ENCODE peak calls at places on chromosome 19, in nine cellular contexts. T is skeletal muscle cell; Q is GM23248; Y is lung; F is neuronal stem cell; E is esophagus squamous epithelium; B is endodermal cell; O is upper lobe of right lung; S is CD8-positive, alpha-beta memory T cell. J is an unnamed sample.

GRCh38 chr19:46606019-46606418 is 4.9 kb downstream of the CALM3 start:
- DNase-seq in O (peak), B (peak), S (no peak), Q (no peak), Y (no peak), F (no peak), E (no peak), T (no peak), J (no peak)

GRCh38 chr19:7795555-7796161 is 32.6 kb downstream of the CLEC4M start:
- DNase-seq in E (no peak), F (no peak), Q (no peak), O (no peak), S (no peak), B (no peak), Y (no peak), T (no peak), J (no peak)

GRCh38 chr19:32908641-32909190 is 39.1 kb upstream of the SLC7A9 start:
- DNase-seq in Q (no peak), B (no peak), O (no peak), S (no peak), T (no peak), F (no peak), E (no peak), Y (no peak), J (no peak)

GRCh38 chr19:13153627-13154240 is 3.5 kb downstream of the IER2 start:
- DNase-seq in S (no peak), F (peak), B (no peak), Q (peak), T (no peak), E (no peak), Y (no peak), O (no peak), J (no peak)

GRCh38 chr19:6383188-6383587 is 7.5 kb upstream of the PSPN start:
- DNase-seq in S (no peak), E (no peak), Q (no peak), O (no peak), T (no peak), Y (no peak), B (no peak), F (no peak), J (no peak)

GRCh38 chr19:9968820-9969687 is 32.7 kb upstream of the OLFM2 start:
- DNase-seq in B (no peak), E (no peak), T (no peak), Q (no peak), S (no peak), F (no peak), O (no peak), Y (no peak), J (no peak)

GRCh38 chr19:33325920-33326319 is 23.6 kb upstream of the CEBPA start:
- DNase-seq in B (no peak), T (no peak), E (no peak), S (no peak), Y (no peak), O (no peak), F (no peak), Q (peak), J (no peak)

GRCh38 chr19:35973487-35973886 is 21.5 kb upstream of the SDHAF1 start:
- DNase-seq in Y (no peak), B (no peak), T (no peak), O (no peak), E (no peak), Q (peak), S (no peak), F (no peak), J (no peak)

GRCh38 chr19:33465371-33465770 is 56.2 kb downstream of the PEPD start:
- DNase-seq in O (no peak), Q (no peak), S (no peak), F (no peak), Y (no peak), B (peak), E (no peak), T (no peak), J (no peak)

GRCh38 chr19:38441660-38442348 is 8.3 kb downstream of the RYR1 start:
- DNase-seq in S (no peak), F (no peak), B (peak), Y (no peak), E (no peak), O (no peak), T (no peak), Q (peak), J (no peak)

GRCh38 chr19:32675720-32676185 is at the start of gene RGS9BP:
- DNase-seq in Y (peak), O (peak), B (peak), E (no peak), S (peak), F (peak), Q (peak), T (no peak), J (no peak)

GRCh38 chr19:53977991-53978731 is 13.3 kb upstream of the CACNG6 start:
- DNase-seq in S (no peak), F (peak), O (no peak), Q (peak), E (no peak), Y (peak), B (peak), T (peak), J (no peak)

GRCh38 chr19:58274771-58275199 is 4.0 kb upstream of the ZNF8 start:
- DNase-seq in B (no peak), F (no peak), T (no peak), S (no peak), E (no peak), Q (peak), O (no peak), Y (no peak), J (no peak)

GRCh38 chr19:39590265-39590664 is 12.1 kb upstream of the LGALS13 start:
- DNase-seq in E (no peak), Y (no peak), O (no peak), Q (peak), S (no peak), F (peak), T (no peak), B (peak), J (no peak)

GRCh38 chr19:38869160-38869835 is 8.8 kb downstream of the RINL start:
- DNase-seq in B (no peak), Y (no peak), S (no peak), F (no peak), T (no peak), O (no peak), E (no peak), Q (no peak), J (no peak)

GRCh38 chr19:47608908-47609879 is at the start of gene BICRA:
- DNase-seq in Y (peak), F (peak), Q (peak), O (peak), S (peak), B (peak), T (no peak), E (peak), J (no peak)

GRCh38 chr19:44644391-44645016 is 794 bp downstream of the PVR start:
- DNase-seq in Y (peak), T (no peak), E (no peak), B (peak), S (no peak), O (peak), F (peak), Q (peak), J (no peak)

GRCh38 chr19:53507523-53508442 is 30.2 kb upstream of the ZNF331 start:
- DNase-seq in B (no peak), O (no peak), F (no peak), Q (no peak), S (no peak), T (no peak), E (no peak), Y (no peak), J (no peak)

DNA sequence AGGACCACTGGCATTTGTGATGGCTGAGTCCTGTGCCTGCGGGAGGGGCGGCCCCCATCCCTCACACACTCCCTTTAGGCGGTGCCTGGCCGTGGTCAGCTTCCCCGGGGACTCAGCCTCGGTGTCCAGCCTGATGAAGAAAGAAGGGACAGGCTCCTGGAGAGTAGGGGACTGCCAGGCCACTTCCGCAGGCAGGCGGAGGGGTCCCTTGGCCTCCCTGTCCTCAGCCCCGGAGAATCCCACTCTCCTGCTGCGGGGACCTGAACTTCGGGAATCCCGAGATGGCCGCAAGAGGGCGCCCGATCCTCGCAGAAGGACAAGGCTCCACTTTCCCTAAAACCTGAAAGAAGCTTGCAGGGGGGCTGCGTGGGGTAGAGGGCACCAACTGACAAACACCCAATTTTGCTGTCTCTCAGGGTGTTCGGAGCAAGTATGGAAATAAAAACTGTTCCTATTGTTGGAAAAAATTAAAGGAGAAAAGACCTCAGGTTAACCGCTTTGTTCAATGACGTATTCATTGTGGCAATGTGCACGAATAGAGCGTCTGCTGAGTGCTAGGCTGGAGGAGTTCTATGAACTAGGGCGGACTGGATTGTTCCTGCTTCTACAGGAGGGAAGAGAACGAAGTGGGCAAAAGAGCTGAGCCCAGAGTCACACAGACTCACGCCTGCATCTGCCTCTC is 297.3 kb downstream of the ZNF536 start:
- DNase-seq in S (peak), B (peak), Y (no peak), F (peak), T (no peak), Q (peak), E (no peak), O (peak), J (no peak)
- H3K4me3 ChIP-seq in S (no peak), B (no peak), Y (no peak), F (no peak), T (no peak), Q (no peak), E (no peak), O (no peak), J (no peak)

GRCh38 chr19:16338470-16339360 is 14.1 kb downstream of the KLF2 start:
- DNase-seq in F (no peak), S (peak), T (peak), O (peak), Y (no peak), B (peak), E (no peak), Q (peak), J (no peak)
- H3K4me3 ChIP-seq in F (no peak), S (peak), T (no peak), O (no peak), Y (no peak), B (no peak), E (no peak), Q (peak), J (no peak)

DNA sequence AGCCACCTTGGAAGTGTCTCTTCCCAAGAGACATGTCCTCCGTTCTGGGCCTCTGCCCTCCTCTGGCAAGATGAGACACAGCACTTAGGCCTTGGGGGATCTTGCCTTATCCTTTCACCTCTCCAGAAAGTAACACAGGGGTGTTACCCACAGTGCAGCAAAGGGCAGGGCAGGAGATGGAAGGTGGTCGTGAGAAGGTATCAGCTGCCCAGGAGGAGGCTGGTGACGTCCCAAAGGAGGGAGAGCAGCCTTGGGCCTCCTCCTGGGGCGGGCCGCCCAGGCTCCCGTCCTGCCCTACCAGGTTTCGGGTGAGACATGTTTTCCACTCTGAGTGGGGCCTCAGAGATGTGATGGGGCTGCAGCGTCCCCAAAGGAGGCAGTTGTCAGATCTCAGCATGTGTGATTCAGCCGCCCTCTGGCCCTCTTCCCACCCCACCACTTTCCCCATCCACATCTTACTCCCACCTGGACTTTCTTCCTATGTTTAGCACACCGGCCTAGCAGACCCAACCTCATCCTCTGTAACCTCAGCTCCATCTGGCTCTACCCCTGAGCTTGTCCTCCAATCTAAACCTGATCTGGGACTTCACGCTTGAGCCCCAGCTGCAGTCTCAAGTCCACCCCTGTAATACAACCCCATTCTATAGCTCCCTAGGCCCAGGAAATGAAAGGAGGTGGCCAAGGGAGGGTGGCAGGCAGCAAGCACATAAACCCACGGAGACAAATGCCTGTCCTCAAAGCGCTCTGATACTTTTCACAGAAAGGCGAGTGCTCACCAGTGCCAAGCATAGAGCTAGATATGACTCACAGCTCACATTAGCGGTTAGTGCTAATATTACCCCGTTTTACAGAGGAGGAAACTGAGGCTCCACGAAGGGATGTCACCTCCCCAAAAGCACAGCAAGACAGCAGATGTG is 9.3 kb downstream of the POU2F2 start:
- DNase-seq in S (no peak), F (no peak), Y (no peak), Q (no peak), B (no peak), E (no peak), O (no peak), T (no peak), J (no peak)
- H3K4me3 ChIP-seq in S (peak), F (no peak), Y (no peak), Q (no peak), B (no peak), E (no peak), O (no peak), T (no peak), J (no peak)

GRCh38 chr19:4229179-4229931 is at the start of gene EBI3:
- DNase-seq in Y (no peak), Q (peak), E (no peak), O (no peak), S (no peak), T (peak), B (peak), F (no peak), J (peak)
- H3K4me3 ChIP-seq in Y (no peak), Q (no peak), E (no peak), O (no peak), S (no peak), T (no peak), B (no peak), F (no peak), J (peak)

DNA sequence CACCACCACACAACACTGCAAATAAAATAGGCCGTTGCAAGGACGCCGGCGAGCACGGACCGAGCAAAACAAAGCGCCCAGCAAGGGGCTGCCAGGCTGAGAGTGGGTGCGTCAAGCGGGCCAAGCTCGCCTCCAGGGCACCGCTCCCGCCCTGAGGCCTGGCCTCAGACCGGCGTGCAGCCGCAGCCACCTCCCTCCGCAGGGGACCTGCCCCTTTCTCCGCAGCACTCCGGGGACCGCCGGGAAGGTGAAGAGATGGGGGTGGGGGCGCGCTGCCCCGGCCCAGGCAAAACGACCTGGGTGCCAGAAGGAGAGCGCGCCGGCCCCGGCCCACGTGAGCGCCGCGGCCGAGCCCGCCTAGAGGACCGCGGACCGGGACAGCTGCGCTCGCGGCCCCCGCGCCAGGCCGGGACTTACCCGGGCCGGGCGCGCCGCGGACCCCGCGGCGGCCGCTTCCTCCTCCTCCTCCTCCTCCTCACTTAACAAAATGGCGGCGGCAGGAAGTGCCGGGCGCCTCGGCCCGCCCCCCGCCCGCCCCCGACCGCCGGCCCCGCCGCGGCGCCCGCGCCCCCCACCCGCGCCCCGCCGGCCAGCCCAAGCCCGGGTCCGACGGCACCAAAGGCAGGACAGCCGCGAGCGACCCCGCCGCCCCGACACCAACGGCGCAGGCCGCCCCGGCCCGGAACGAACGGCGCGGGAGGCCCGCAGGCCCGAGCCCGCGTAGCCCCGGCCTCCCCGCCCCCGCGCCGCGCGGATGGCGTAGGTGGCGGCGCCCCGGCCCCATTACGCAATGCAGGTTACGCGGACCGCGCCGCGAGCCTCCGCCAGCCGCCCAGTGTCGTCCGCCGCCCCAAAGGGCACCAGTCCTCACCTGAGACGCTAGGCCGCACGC is 674 bp downstream of the BRD4 start:
- DNase-seq in Y (peak), O (peak), F (peak), T (no peak), E (no peak), Q (peak), S (peak), B (peak), J (no peak)
- H3K4me3 ChIP-seq in Y (peak), O (peak), F (peak), T (peak), E (peak), Q (peak), S (peak), B (peak), J (peak)

DNA sequence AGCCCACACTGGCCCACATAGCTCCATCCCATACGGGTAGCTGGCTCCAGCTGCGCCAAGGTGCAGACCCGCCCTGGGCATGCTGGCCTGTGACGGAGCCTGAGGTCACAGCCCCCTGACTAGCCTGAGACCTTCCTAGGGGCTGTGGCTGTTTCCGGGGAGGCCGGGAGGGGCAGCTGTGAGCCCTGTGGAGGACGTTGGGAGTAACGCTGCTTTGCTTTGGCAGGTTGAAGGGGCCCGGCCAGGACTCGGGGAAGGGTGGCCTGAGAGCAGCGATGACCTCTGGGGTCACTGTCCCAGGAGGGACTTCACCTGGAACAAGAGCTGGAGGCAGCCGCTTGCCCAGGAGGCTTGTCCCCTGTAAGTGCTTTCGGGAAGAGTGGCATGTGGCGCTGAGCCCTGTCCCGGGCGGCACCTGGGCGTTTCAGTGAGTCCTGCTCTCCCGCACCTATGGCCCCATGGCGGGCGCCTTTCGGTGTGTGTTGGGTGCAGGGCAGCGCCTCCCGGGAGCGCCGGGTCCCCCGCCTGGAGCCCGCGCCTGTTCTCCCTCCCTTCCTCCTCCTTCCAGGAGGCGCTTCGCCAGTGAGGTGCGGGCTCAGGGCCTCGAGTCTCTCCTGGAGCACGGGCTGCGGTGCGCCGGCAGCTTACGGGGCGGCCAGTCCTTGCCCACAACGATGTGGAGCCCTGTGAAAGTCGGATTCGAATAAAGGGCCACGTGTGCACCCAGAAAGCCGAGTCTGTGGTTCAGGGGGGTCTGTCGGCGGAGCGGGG is 1.1 kb upstream of the FAM174C start:
- DNase-seq in B (peak), F (no peak), O (no peak), E (no peak), S (no peak), Y (no peak), Q (peak), T (no peak), J (no peak)
- H3K4me3 ChIP-seq in B (peak), F (peak), O (peak), E (peak), S (no peak), Y (no peak), Q (peak), T (peak), J (peak)

DNA sequence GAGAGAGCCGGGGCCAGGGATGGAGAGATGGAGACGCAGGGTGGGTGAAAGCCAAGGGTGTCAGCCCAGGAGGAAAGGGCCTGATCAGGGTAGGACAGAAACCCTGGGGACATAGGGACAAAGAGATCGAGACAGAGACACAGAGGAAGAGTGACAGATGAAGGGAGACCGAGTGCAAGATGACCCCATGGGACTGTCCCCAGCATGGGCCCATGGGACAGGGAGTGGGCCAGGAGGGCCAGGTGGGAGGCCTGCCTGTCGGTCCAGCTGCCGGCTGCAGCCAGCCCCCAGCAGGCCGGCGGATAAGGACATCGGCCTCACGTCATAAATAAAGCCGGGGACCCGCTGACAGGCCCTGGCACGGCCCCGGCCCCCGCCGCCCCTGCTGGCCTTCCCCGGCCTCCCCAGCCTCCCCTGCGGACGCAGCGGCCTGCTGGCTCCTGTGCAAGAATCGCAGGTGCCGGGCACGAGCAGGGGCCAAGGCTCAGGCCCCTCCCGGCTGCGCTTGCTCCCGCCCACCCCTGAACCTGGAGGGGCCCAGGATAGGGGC is 6.3 kb downstream of the REX1BD start:
- DNase-seq in Y (no peak), O (peak), B (peak), T (no peak), E (no peak), Q (no peak), F (no peak), S (no peak), J (no peak)
- H3K4me3 ChIP-seq in Y (no peak), O (peak), B (peak), T (peak), E (peak), Q (peak), F (peak), S (peak), J (peak)

GRCh38 chr19:11535792-11536595 is 2.7 kb upstream of the CNN1 start:
- DNase-seq in Q (peak), T (peak), B (peak), S (peak), O (peak), E (peak), Y (peak), F (peak), J (no peak)
- H3K4me3 ChIP-seq in Q (peak), T (peak), B (peak), S (peak), O (peak), E (peak), Y (no peak), F (peak), J (peak)